ENCODE peak calls at places on chromosomes 6 and 20, in nine cellular contexts. H is adipocyte, I is GM23248, L is fibroblast of lung, N is endodermal cell, F is H1, T is IMR-90, P is SK-N-SH, M is mammary epithelial cell. A is an unnamed sample. For H3K4me1, the result is how much of the 10 kb centered on the place peaks cover.

GRCh38 chr6:100461920-100462295 is 2.8 kb downstream of the SIM1 start:
- DNase-seq in H (no peak), I (peak), L (no peak), N (no peak), F (no peak), T (no peak), P (no peak), M (no peak), A (no peak)

GRCh38 chr20:10618611-10619245 is 55.1 kb downstream of the JAG1 start:
- DNase-seq in H (no peak), I (peak), L (peak), N (no peak), F (no peak), T (no peak), P (no peak), M (no peak), A (no peak)

GRCh38 chr6:6521961-6522360 is 66.6 kb upstream of the LY86 start:
- DNase-seq in H (no peak), I (no peak), L (no peak), N (no peak), F (no peak), T (no peak), P (no peak), M (no peak), A (no peak)

GRCh38 chr20:50218987-50219435 is 28.4 kb downstream of the CEBPB start:
- DNase-seq in H (no peak), I (no peak), L (no peak), N (peak), F (no peak), T (no peak), P (no peak), M (no peak), A (no peak)

GRCh38 chr6:154613137-154613676 is 102.7 kb upstream of the CNKSR3 start:
- DNase-seq in H (peak), I (peak), L (peak), N (no peak), F (no peak), T (peak), P (no peak), M (peak), A (peak)

GRCh38 chr6:121612916-121613315 is 177.5 kb downstream of the GJA1 start:
- DNase-seq in H (peak), I (no peak), L (no peak), N (no peak), F (no peak), T (no peak), P (no peak), M (peak), A (no peak)

GRCh38 chr20:50372770-50373088 is 137.5 kb upstream of the PTPN1 start:
- DNase-seq in H (no peak), I (no peak), L (no peak), N (no peak), F (no peak), T (peak), P (no peak), M (peak), A (peak)

GRCh38 chr6:15386110-15386755 is 140.4 kb downstream of the JARID2 start:
- DNase-seq in H (no peak), I (no peak), L (no peak), N (peak), F (no peak), T (no peak), P (no peak), M (no peak), A (no peak)

GRCh38 chr6:77962070-77962469 is 309.2 kb downstream of the MEI4 start:
- DNase-seq in H (no peak), I (no peak), L (no peak), N (no peak), F (no peak), T (no peak), P (no peak), M (no peak), A (no peak)

GRCh38 chr20:3111507-3111906 is 27.0 kb upstream of the AVP start:
- DNase-seq in H (no peak), I (no peak), L (no peak), N (no peak), F (no peak), T (no peak), P (no peak), M (no peak), A (no peak)

GRCh38 chr6:144215402-144215931 is 65.2 kb downstream of the STX11 start:
- DNase-seq in H (peak), I (peak), L (peak), N (peak), F (no peak), T (no peak), P (peak), M (peak), A (peak)

GRCh38 chr6:72826033-72826432 is 204.2 kb downstream of the KCNQ5 start:
- DNase-seq in H (no peak), I (peak), L (peak), N (no peak), F (no peak), T (peak), P (no peak), M (peak), A (peak)

GRCh38 chr20:62928246-62928939 is 2.1 kb upstream of the DIDO1 start:
- DNase-seq in H (no peak), I (peak), L (no peak), N (peak), F (no peak), T (no peak), P (no peak), M (no peak), A (no peak)
- H3K4me1 ChIP-seq in H (under half), I (under half), L (under half), N (under half), F (under half), T (under half), P (under half), M (under half), A (under half)

DNA sequence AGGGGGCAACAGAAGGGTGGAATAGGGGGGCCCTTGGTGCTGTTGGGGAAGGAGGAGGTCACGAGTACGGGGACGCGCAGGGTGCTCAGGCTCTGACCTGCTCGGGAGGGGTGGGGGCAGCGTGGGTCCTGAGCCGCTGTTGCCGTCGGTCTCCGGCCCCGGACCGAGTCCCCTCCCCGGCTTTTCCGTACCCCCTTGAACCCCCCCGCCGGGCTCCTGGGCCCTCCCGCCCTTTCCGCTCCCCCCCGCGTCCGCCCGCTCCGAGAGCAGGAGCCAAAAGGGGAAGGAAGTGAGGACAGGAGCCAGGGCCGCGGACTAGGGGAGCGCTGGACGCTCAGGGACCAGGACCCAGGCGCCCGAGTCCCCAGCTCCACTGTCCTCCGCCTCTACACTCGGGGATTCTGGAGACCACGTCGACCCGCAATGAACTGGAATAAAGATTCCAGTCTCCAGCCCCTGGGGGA is at the start of gene RGL2:
- DNase-seq in H (peak), I (peak), L (peak), N (no peak), F (no peak), T (peak), P (peak), M (no peak), A (peak)
- H3K9ac ChIP-seq in H (peak), I (peak), L (peak), N (peak), F (peak), T (peak), P (peak), M (peak), A (peak)

GRCh38 chr20:57468523-57469417 is 56.2 kb downstream of the CTCFL start:
- DNase-seq in H (no peak), I (no peak), L (no peak), N (no peak), F (no peak), T (no peak), P (no peak), M (no peak), A (no peak)
- H3K4me1 ChIP-seq in H (under half), I (under half), L (under half), N (under half), F (under half), T (under half), P (under half), M (under half), A (under half)

DNA sequence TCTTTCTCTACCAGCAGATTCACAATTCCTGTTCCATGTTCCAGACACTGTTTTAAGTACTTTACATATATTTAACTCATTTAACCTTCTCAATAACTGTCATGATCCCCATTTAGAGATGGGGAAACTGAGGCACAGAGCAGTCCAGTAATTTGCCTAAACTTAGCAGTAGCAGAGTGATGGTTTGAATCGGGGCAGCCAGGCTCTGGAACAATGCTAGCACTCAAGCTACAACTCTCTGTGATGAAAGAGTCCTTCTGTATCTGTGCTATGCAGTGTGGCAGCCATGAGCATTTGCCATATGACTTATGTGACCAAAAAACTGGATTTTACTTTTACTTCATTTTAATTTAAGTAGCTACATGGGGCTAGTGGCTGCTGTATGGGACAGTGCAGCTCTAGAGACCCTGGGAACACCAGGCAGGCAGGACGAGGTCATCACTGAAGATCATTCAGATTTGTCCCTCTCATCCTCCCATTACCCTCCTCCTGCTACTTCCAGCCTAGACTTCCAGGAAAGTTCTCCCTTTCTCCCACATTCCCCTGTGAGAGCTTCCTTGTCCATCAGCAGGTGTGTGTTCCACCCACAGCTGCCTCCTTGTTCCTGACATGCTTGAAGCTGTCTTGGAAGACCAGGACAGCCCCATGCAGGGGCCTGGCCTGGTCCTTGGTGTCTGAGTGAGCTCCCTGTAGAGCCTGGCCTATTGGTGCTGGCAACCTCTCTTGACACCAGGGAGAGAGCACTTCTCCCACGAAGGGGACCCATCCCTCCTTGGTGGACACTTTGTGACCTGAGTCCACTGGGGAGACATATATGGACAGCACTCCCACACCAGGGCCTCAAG is 157.0 kb downstream of the MRPL14 start:
- DNase-seq in H (no peak), I (no peak), L (no peak), N (peak), F (peak), T (no peak), P (no peak), M (no peak), A (no peak)
- H3K9ac ChIP-seq in H (no peak), I (no peak), L (no peak), N (no peak), F (no peak), T (no peak), P (no peak), M (no peak), A (no peak)